ENCODE peak calls at places on chromosomes 4 and X, in six cellular contexts. One of them, this sample, is unnamed.

GRCh38 chrX:69038188-69038587 is 127.1 kb downstream of the PJA1 start:
- DNase-seq in cardiac fibroblast: no peak
- DNase-seq in non-pigmented ciliary epithelial cell: no peak
- DNase-seq in GM13977: no peak
- DNase-seq in ecto neural progenitor cell: peak; percentile 11
- DNase-seq in activated T-cell treated with anti-CD3 and anti-CD28 coated beads, Interleukin-2, amount 50 U/mL, for 4 hours: no peak
- DNase-seq in this sample: no peak

GRCh38 chr4:169062861-169063197 is 52.8 kb upstream of the CBR4 start:
- DNase-seq in ecto neural progenitor cell: no peak
- DNase-seq in activated T-cell treated with anti-CD3 and anti-CD28 coated beads, Interleukin-2, amount 50 U/mL, for 4 hours: no peak
- DNase-seq in cardiac fibroblast: peak; percentile 18
- DNase-seq in GM13977: no peak
- DNase-seq in non-pigmented ciliary epithelial cell: no peak
- DNase-seq in this sample: no peak

GRCh38 chr4:26522478-26522877 is 32.2 kb upstream of the CCKAR start:
- DNase-seq in ecto neural progenitor cell: no peak
- DNase-seq in activated T-cell treated with anti-CD3 and anti-CD28 coated beads, Interleukin-2, amount 50 U/mL, for 4 hours: no peak
- DNase-seq in non-pigmented ciliary epithelial cell: peak; percentile 26
- DNase-seq in GM13977: no peak
- DNase-seq in cardiac fibroblast: peak; percentile 55
- DNase-seq in this sample: no peak

GRCh38 chr4:1511441-1512041 is 105.3 kb upstream of the NKX1-1 start:
- DNase-seq in activated T-cell treated with anti-CD3 and anti-CD28 coated beads, Interleukin-2, amount 50 U/mL, for 4 hours: no peak
- DNase-seq in GM13977: no peak
- DNase-seq in cardiac fibroblast: peak; percentile 59
- DNase-seq in ecto neural progenitor cell: no peak
- DNase-seq in non-pigmented ciliary epithelial cell: no peak
- DNase-seq in this sample: no peak

GRCh38 chrX:129115104-129115503 is 408.2 kb downstream of the SMARCA1 start:
- DNase-seq in GM13977: peak; percentile 30
- DNase-seq in ecto neural progenitor cell: peak; percentile 54
- DNase-seq in cardiac fibroblast: peak; percentile 1
- DNase-seq in non-pigmented ciliary epithelial cell: no peak
- DNase-seq in activated T-cell treated with anti-CD3 and anti-CD28 coated beads, Interleukin-2, amount 50 U/mL, for 4 hours: no peak
- DNase-seq in this sample: no peak

GRCh38 chr4:40579983-40580382 is 49.7 kb downstream of the RBM47 start:
- DNase-seq in activated T-cell treated with anti-CD3 and anti-CD28 coated beads, Interleukin-2, amount 50 U/mL, for 4 hours: no peak
- DNase-seq in ecto neural progenitor cell: no peak
- DNase-seq in GM13977: no peak
- DNase-seq in non-pigmented ciliary epithelial cell: peak; percentile 52
- DNase-seq in cardiac fibroblast: peak; percentile 39
- DNase-seq in this sample: no peak

GRCh38 chrX:154486396-154487207 is at the start of gene UBL4A:
- DNase-seq in GM13977: peak; percentile 86
- DNase-seq in non-pigmented ciliary epithelial cell: no peak
- DNase-seq in cardiac fibroblast: peak; percentile 36
- DNase-seq in activated T-cell treated with anti-CD3 and anti-CD28 coated beads, Interleukin-2, amount 50 U/mL, for 4 hours: peak; percentile 39
- DNase-seq in ecto neural progenitor cell: peak; percentile 59
- DNase-seq in this sample: peak; percentile 80

GRCh38 chr4:186144180-186144579 is 39.7 kb downstream of the FAM149A start:
- DNase-seq in activated T-cell treated with anti-CD3 and anti-CD28 coated beads, Interleukin-2, amount 50 U/mL, for 4 hours: no peak
- DNase-seq in cardiac fibroblast: peak; percentile 53
- DNase-seq in GM13977: peak; percentile 44
- DNase-seq in ecto neural progenitor cell: no peak
- DNase-seq in non-pigmented ciliary epithelial cell: no peak
- DNase-seq in this sample: no peak

GRCh38 chr4:8132947-8133705 is 25.5 kb downstream of the ABLIM2 start:
- DNase-seq in ecto neural progenitor cell: no peak
- DNase-seq in non-pigmented ciliary epithelial cell: no peak
- DNase-seq in activated T-cell treated with anti-CD3 and anti-CD28 coated beads, Interleukin-2, amount 50 U/mL, for 4 hours: no peak
- DNase-seq in cardiac fibroblast: peak; percentile 17
- DNase-seq in GM13977: no peak
- DNase-seq in this sample: no peak

GRCh38 chr4:3414421-3415279 is 27.1 kb upstream of the HGFAC start:
- DNase-seq in ecto neural progenitor cell: no peak
- DNase-seq in activated T-cell treated with anti-CD3 and anti-CD28 coated beads, Interleukin-2, amount 50 U/mL, for 4 hours: no peak
- DNase-seq in non-pigmented ciliary epithelial cell: no peak
- DNase-seq in GM13977: no peak
- DNase-seq in cardiac fibroblast: no peak
- DNase-seq in this sample: no peak